ENCODE peak calls at places on chromosomes 16 and 17, in six cellular contexts. A is GM19239; B is NCI-H1417; H is AG10803; P is activated T-cell treated with anti-CD3 and anti-CD28 coated beads, Interleukin-2, amount 50 U/mL, for 72 hours; X is non-pigmented ciliary epithelial cell. T is an unnamed sample.
A peak's percentile ranks its signal among the peaks of the same experiment; 100 is the strongest.

GRCh38 chr17:882827-883585 is 96.6 kb downstream of the NXN start:
- DNase-seq in A (no peak), B (no peak), H (peak; percentile 28), P (no peak), X (no peak), T (no peak)

GRCh38 chr17:46995841-46996571 is 17.0 kb upstream of the RPRML start:
- DNase-seq in A (no peak), B (no peak), H (peak; percentile 53), P (no peak), X (no peak), T (no peak)

GRCh38 chr16:69595127-69596036 is 29.6 kb downstream of the NFAT5 start:
- DNase-seq in A (no peak), B (no peak), H (no peak), P (no peak), X (peak; percentile 45), T (no peak)

GRCh38 chr16:11350531-11351335 is 5.5 kb downstream of the RMI2 start:
- DNase-seq in A (no peak), B (no peak), H (peak; percentile 91), P (no peak), X (no peak), T (no peak)

GRCh38 chr17:74872313-74873035 is at the start of gene FDXR:
- DNase-seq in A (no peak), B (no peak), H (no peak), P (no peak), X (no peak), T (no peak)

GRCh38 chr17:19365833-19366636 is 3.5 kb upstream of the B9D1 start:
- DNase-seq in A (no peak), B (no peak), H (no peak), P (no peak), X (no peak), T (no peak)

GRCh38 chr16:3074860-3075545 is 9.6 kb downstream of the IL32 start:
- DNase-seq in A (peak; percentile 69), B (no peak), H (no peak), P (peak; percentile 88), X (no peak), T (peak; percentile 41)

GRCh38 chr16:278863-279366 is 1.5 kb upstream of the ARHGDIG start:
- DNase-seq in A (no peak), B (peak; percentile 33), H (no peak), P (peak; percentile 15), X (peak; percentile 19), T (peak; percentile 41)

GRCh38 chr17:39699818-39700147 is at the start of gene ERBB2:
- DNase-seq in A (no peak), B (no peak), H (peak; percentile 80), P (no peak), X (peak; percentile 44), T (no peak)

GRCh38 chr17:7769854-7770253 is 52.3 kb downstream of the DNAH2 start:
- DNase-seq in A (no peak), B (no peak), H (no peak), P (no peak), X (no peak), T (no peak)

GRCh38 chr17:55674107-55674506 is 48.6 kb downstream of the TMEM100 start:
- DNase-seq in A (no peak), B (no peak), H (peak; percentile 26), P (no peak), X (no peak), T (no peak)

GRCh38 chr16:77551352-77551751 is 116.5 kb upstream of the ADAMTS18 start:
- DNase-seq in A (no peak), B (no peak), H (peak; percentile 86), P (no peak), X (no peak), T (no peak)

GRCh38 chr16:86181526-86181925 is 282.6 kb downstream of the IRF8 start:
- DNase-seq in A (no peak), B (no peak), H (no peak), P (no peak), X (no peak), T (no peak)

GRCh38 chr17:73471924-73472323 is 160.1 kb upstream of the CDC42EP4 start:
- DNase-seq in A (no peak), B (no peak), H (no peak), P (no peak), X (no peak), T (no peak)

GRCh38 chr17:81961087-81961514 is at the start of gene NOTUM:
- DNase-seq in A (no peak), B (peak; percentile 76), H (peak; percentile 26), P (no peak), X (no peak), T (no peak)

GRCh38 chr16:81697321-81697885 is 81.7 kb upstream of the PLCG2 start:
- DNase-seq in A (peak; percentile 57), B (peak; percentile 21), H (peak; percentile 58), P (peak; percentile 52), X (no peak), T (peak; percentile 14)